ENCODE peak calls at places on chromosomes 4 and X, in six cellular contexts. C is neuronal stem cell, E is H1, W is IMR-90, K is mesenchymal stem cell, J is H9. R is an unnamed sample.

GRCh38 chr4:1644906-1645657 is 39.0 kb downstream of the FAM53A start:
- DNase-seq in K (peak), C (peak), E (no peak), J (no peak), W (no peak), R (no peak)

GRCh38 chrX:33194876-33195433 is 16.4 kb downstream of the DMD start:
- DNase-seq in C (no peak), W (peak), K (peak), E (no peak), J (no peak), R (no peak)

GRCh38 chr4:88803600-88804096 is 106.0 kb upstream of the NAP1L5 start:
- DNase-seq in J (no peak), C (no peak), E (no peak), W (peak), K (peak), R (no peak)

GRCh38 chr4:147287588-147287890 is 193.4 kb upstream of the EDNRA start:
- DNase-seq in K (peak), E (no peak), C (no peak), J (no peak), W (no peak), R (no peak)

GRCh38 chr4:179307297-179308136 is 1865.3 kb upstream of the AGA start:
- DNase-seq in W (peak), C (peak), K (peak), J (peak), E (no peak), R (peak)

GRCh38 chr4:147492761-147493160 is 11.9 kb downstream of the EDNRA start:
- DNase-seq in E (no peak), K (peak), J (no peak), W (peak), C (no peak), R (no peak)

GRCh38 chr4:176839656-176840055 is 46.9 kb upstream of the VEGFC start:
- DNase-seq in K (no peak), W (no peak), C (no peak), J (no peak), E (no peak), R (no peak)

GRCh38 chr4:174255790-174256189 is 27.7 kb downstream of the FBXO8 start:
- DNase-seq in W (peak), C (no peak), K (peak), J (no peak), E (no peak), R (peak)

GRCh38 chrX:34868633-34869032 is 74.0 kb upstream of the FAM47B start:
- DNase-seq in E (no peak), K (no peak), W (no peak), J (no peak), C (no peak), R (no peak)

GRCh38 chr4:113540859-113541258 is 220.7 kb downstream of the CAMK2D start:
- DNase-seq in J (no peak), E (no peak), C (no peak), W (peak), K (peak), R (no peak)

GRCh38 chr4:19748911-19749473 is 502.7 kb upstream of the SLIT2 start:
- DNase-seq in J (no peak), E (no peak), K (peak), W (peak), C (no peak), R (no peak)

GRCh38 chrX:39996561-39996960 is 101.2 kb downstream of the BCOR start:
- DNase-seq in W (peak), E (no peak), J (no peak), C (no peak), K (no peak), R (no peak)

GRCh38 chr4:112889619-112890294 is 159.7 kb upstream of the ANK2 start:
- DNase-seq in C (no peak), E (no peak), J (no peak), K (peak), W (peak), R (no peak)

GRCh38 chrX:20382518-20383291 is 116.0 kb upstream of the RPS6KA3 start:
- DNase-seq in W (no peak), C (no peak), J (no peak), E (no peak), K (peak), R (no peak)

GRCh38 chr4:84291984-84292383 is 207.1 kb downstream of the NKX6-1 start:
- DNase-seq in W (no peak), E (no peak), J (no peak), K (no peak), C (no peak), R (no peak)
- H3K14ac ChIP-seq in W (no peak), E (no peak), J (no peak), K (no peak), C (no peak), R (no peak)

GRCh38 chr4:76879731-76880364 is 18.1 kb downstream of the SOWAHB start:
- DNase-seq in W (peak), K (peak), C (no peak), J (no peak), E (no peak), R (no peak)
- H3K14ac ChIP-seq in W (peak), K (no peak), C (no peak), J (no peak), E (no peak), R (no peak)

DNA sequence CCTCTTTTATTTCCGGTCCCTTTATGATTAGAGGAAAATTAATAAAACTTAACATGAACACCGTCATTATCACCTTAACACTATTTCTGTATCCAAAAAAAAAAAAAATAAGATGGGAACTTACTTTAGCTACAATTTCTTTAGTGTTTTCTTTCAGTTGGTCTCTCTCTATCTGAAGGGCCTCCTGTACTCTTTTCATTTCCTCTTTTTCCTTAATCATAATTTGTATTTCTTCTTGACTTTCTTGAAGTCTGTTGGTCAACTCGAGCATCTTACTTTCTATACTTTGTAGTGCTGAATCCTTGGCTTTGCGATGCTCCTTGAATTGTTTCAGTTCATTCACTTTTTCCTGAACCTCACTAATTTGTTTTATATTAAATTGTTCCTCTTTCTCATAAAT is 45.3 kb upstream of the BDH2 start:
- DNase-seq in J (no peak), K (no peak), W (no peak), C (no peak), E (no peak), R (no peak)
- H3K14ac ChIP-seq in J (no peak), K (no peak), W (no peak), C (no peak), E (no peak), R (no peak)

GRCh38 chr4:168522371-168522770 is 25.5 kb downstream of the PALLD start:
- DNase-seq in W (no peak), J (no peak), K (no peak), E (no peak), C (no peak), R (no peak)

GRCh38 chr4:168521736-168522135 is 24.9 kb downstream of the PALLD start:
- DNase-seq in J (no peak), W (no peak), C (no peak), K (no peak), E (no peak), R (no peak)

GRCh38 chr4:168516841-168517240 is 20.0 kb downstream of the PALLD start:
- DNase-seq in C (no peak), J (no peak), W (no peak), E (no peak), K (no peak), R (no peak)

GRCh38 chr4:168522829-168523228 is 26.0 kb downstream of the PALLD start:
- DNase-seq in W (peak), C (no peak), E (no peak), J (no peak), K (peak), R (no peak)

GRCh38 chr4:168519576-168519975 is 22.7 kb downstream of the PALLD start:
- DNase-seq in J (no peak), E (no peak), C (no peak), K (no peak), W (no peak), R (no peak)
- H3K14ac ChIP-seq in J (no peak), E (no peak), C (no peak), K (no peak), W (no peak), R (no peak)

GRCh38 chr4:15897577-15897976 is 41.0 kb downstream of the FGFBP1 start:
- DNase-seq in J (no peak), E (no peak), C (no peak), K (no peak), W (no peak), R (no peak)
- H3K14ac ChIP-seq in J (no peak), E (no peak), C (no peak), K (no peak), W (no peak), R (no peak)

GRCh38 chrX:5415738-5416137 is 812.9 kb downstream of the NLGN4X start:
- DNase-seq in K (no peak), E (no peak), W (no peak), J (no peak), C (no peak), R (no peak)
- H3K14ac ChIP-seq in K (no peak), E (no peak), W (no peak), J (no peak), C (no peak), R (no peak)

R was measured in trophoblast cell.